ENCODE peak calls at places on chromosomes 16 and 17, in eight cellular contexts. K, M, E, V, J, S, Y and F are unnamed samples.
A peak's percentile ranks its signal among the peaks of the same experiment; 100 is the strongest.

GRCh38 chr17:82332669-82333278 is 792 bp downstream of the SECTM1 start:
- DNase-seq in K (no peak), M (no peak), E (peak; percentile 57), V (peak; percentile 67), J (no peak), S (no peak), Y (peak; percentile 34), F (peak; percentile 71)

GRCh38 chr16:578870-579405 is 9.2 kb downstream of the PIGQ start:
- DNase-seq in K (no peak), M (no peak), E (no peak), V (peak; percentile 79), J (peak; percentile 30), S (peak; percentile 68), Y (no peak), F (peak; percentile 45)

GRCh38 chr17:67606471-67606870 is 111.3 kb upstream of the NOL11 start:
- DNase-seq in K (no peak), M (no peak), E (peak; percentile 47), V (peak; percentile 31), J (no peak), S (no peak), Y (no peak), F (no peak)

GRCh38 chr16:22360963-22361659 is 13.3 kb downstream of the CDR2 start:
- DNase-seq in K (no peak), M (no peak), E (no peak), V (no peak), J (no peak), S (no peak), Y (no peak), F (no peak)

GRCh38 chr16:30429678-30430427 is at the start of gene DCTPP1:
- DNase-seq in K (peak; percentile 94), M (peak; percentile 92), E (peak; percentile 97), V (peak; percentile 97), J (peak; percentile 99), S (peak; percentile 88), Y (peak; percentile 98), F (peak; percentile 97)

GRCh38 chr16:11796227-11797165 is 562 bp downstream of the ZC3H7A start:
- DNase-seq in K (no peak), M (no peak), E (peak; percentile 66), V (peak; percentile 68), J (no peak), S (peak; percentile 41), Y (peak; percentile 24), F (peak; percentile 52)

GRCh38 chr16:31472559-31473203 is 729 bp downstream of the TGFB1I1 start:
- DNase-seq in K (peak; percentile 81), M (peak; percentile 58), E (peak; percentile 54), V (peak; percentile 93), J (peak; percentile 60), S (no peak), Y (peak; percentile 91), F (peak; percentile 96)

GRCh38 chr16:11674818-11675560 is 6.7 kb downstream of the SNN start:
- DNase-seq in K (no peak), M (no peak), E (peak; percentile 63), V (no peak), J (no peak), S (no peak), Y (no peak), F (peak; percentile 66)

GRCh38 chr16:24580665-24581064 is 41.3 kb downstream of the RBBP6 start:
- DNase-seq in K (no peak), M (no peak), E (no peak), V (no peak), J (peak; percentile 15), S (no peak), Y (peak; percentile 50), F (peak; percentile 26)

GRCh38 chr16:1979271-1980025 is 1.8 kb downstream of the NOXO1 start:
- DNase-seq in K (peak; percentile 84), M (no peak), E (peak; percentile 97), V (peak; percentile 92), J (no peak), S (no peak), Y (no peak), F (no peak)

GRCh38 chr16:74841904-74842303 is 67.3 kb upstream of the FA2H start:
- DNase-seq in K (no peak), M (no peak), E (no peak), V (no peak), J (no peak), S (no peak), Y (no peak), F (no peak)

GRCh38 chr16:80274576-80275191 is 266.1 kb upstream of the DYNLRB2 start:
- DNase-seq in K (no peak), M (peak; percentile 48), E (no peak), V (no peak), J (no peak), S (no peak), Y (peak; percentile 11), F (peak; percentile 76)

GRCh38 chr17:78356163-78356713 is 3.6 kb downstream of the SOCS3 start:
- DNase-seq in K (no peak), M (no peak), E (peak; percentile 67), V (peak; percentile 81), J (no peak), S (no peak), Y (peak; percentile 99), F (peak; percentile 87)

GRCh38 chr17:64773836-64774761 is 112.0 kb upstream of the SMURF2 start:
- DNase-seq in K (no peak), M (no peak), E (peak; percentile 85), V (peak; percentile 90), J (no peak), S (no peak), Y (peak; percentile 78), F (peak; percentile 53)

GRCh38 chr16:4593069-4593468 is 21.6 kb downstream of the UBALD1 start:
- DNase-seq in K (no peak), M (no peak), E (no peak), V (no peak), J (no peak), S (no peak), Y (no peak), F (no peak)

GRCh38 chr17:74759243-74759801 is 10.9 kb downstream of the NHERF1 start:
- DNase-seq in K (no peak), M (no peak), E (peak; percentile 55), V (peak; percentile 69), J (no peak), S (no peak), Y (no peak), F (no peak)

DNA sequence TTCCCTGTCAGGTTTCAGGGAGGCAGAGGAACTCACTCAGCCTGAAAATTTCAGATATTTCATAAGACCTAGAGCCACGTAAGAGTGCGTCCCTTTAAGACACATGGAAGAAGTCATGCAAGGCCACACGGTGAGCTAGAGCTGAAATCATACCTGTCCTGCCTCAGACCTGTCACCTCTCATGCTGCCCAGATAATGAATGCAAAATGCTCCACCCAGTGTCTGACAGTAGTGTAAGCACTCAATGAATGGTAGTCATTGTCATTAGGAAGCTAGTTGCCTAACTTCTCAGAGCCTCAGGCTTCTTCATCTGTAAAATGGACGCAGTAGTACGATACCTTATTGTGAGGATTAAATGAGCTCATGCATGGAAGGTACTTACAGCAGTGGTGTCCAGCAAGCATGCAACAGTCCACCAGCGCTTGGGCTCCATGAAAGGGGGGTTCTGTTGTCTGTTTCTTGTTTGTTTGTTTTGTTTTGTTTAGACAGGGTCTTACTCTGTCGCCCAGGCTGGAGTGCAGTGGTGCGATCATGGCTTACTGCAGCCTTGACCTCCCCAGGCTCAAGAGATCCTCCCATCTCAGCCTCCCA is 60.7 kb downstream of the WSB1 start:
- DNase-seq in K (no peak), M (no peak), E (peak; percentile 11), V (no peak), J (no peak), S (no peak), Y (no peak), F (no peak)
- TF ChIP-seq CTCF in K (no peak), M (no peak), E (no peak), V (no peak), J (no peak), S (no peak), Y (no peak), F (no peak)

DNA sequence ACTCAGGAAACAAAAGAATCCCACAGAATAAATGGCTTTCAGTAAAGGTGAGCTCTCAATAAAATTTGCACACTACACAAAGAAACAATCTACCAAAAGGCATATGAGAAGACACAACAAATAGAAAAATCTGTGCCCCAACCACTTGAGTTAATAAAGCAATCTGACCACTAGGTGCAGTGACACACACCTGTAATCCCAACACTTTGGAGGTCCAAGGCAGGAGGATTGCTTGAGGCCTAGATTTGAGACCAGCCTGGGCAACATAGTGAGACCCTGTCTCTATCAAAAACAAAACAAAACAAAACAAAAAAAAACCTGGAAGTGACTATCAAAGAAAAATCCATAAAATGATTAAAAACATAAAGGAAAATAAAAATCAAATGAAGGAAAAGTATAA is 9.6 kb upstream of the ABCA5 start:
- DNase-seq in K (no peak), M (no peak), E (no peak), V (no peak), J (no peak), S (no peak), Y (no peak), F (no peak)
- TF ChIP-seq CTCF in K (no peak), M (no peak), E (no peak), V (no peak), J (no peak), S (no peak), Y (no peak), F (no peak)

GRCh38 chr16:25751230-25751629 is 59.5 kb downstream of the HS3ST4 start:
- DNase-seq in K (no peak), M (no peak), E (no peak), V (no peak), J (no peak), S (no peak), Y (no peak), F (no peak)
- TF ChIP-seq CTCF in K (no peak), M (no peak), E (no peak), V (no peak), J (no peak), S (no peak), Y (no peak), F (no peak)

GRCh38 chr16:89410794-89411309 is 79.5 kb downstream of the ANKRD11 start:
- DNase-seq in K (peak; percentile 76), M (peak; percentile 31), E (peak; percentile 43), V (peak; percentile 40), J (no peak), S (no peak), Y (peak; percentile 52), F (peak; percentile 88)
- TF ChIP-seq CTCF in K (no peak), M (peak; percentile 34), E (no peak), V (peak; percentile 41), J (no peak), S (no peak), Y (peak; percentile 33), F (no peak)